ENCODE peak calls at places on chromosomes 12 and 14, in eight cellular contexts. N is CD4-positive, CD25-positive, alpha-beta regulatory T cell; V is T follicular helper cell; Y is HEK293T; B is T-helper 1 cell; K is neuronal stem cell; O is activated naive CD8-positive, alpha-beta T cell treated with anti-CD3 and anti-CD28 coated beads, Interleukin-2, amount 50 U/mL, for 24 hours; J is EL. L is an unnamed sample.

GRCh38 chr14:50399251-50400032 is 2.8 kb upstream of the CDKL1 start:
- DNase-seq in O (no peak), K (no peak), J (peak; percentile 52), V (no peak), B (no peak), Y (no peak), N (no peak), L (peak; percentile 24)

GRCh38 chr12:123260081-123260480 is 11.6 kb downstream of the CDK2AP1 start:
- DNase-seq in J (no peak), K (no peak), B (no peak), N (no peak), Y (no peak), V (no peak), O (no peak), L (no peak)

GRCh38 chr14:81234268-81234667 is 13.5 kb upstream of the GTF2A1 start:
- DNase-seq in B (no peak), Y (no peak), J (peak; percentile 24), V (no peak), N (no peak), K (no peak), O (no peak), L (no peak)

GRCh38 chr14:21352587-21352986 is 31.2 kb downstream of the SUPT16H start:
- DNase-seq in J (no peak), O (no peak), K (no peak), Y (no peak), N (no peak), V (no peak), B (no peak), L (no peak)

GRCh38 chr12:113846275-113846674 is 119.8 kb downstream of the RBM19 start:
- DNase-seq in J (peak; percentile 24), O (no peak), K (no peak), B (no peak), N (no peak), V (no peak), Y (no peak), L (no peak)

GRCh38 chr12:41442905-41443304 is 254.8 kb downstream of the PDZRN4 start:
- DNase-seq in Y (no peak), J (no peak), V (no peak), B (no peak), K (no peak), N (no peak), O (no peak), L (no peak)

GRCh38 chr14:59093889-59094288 is 94.6 kb upstream of the DAAM1 start:
- DNase-seq in Y (no peak), B (no peak), K (no peak), J (no peak), N (no peak), V (no peak), O (no peak), L (no peak)

GRCh38 chr12:94663702-94664101 is 13.3 kb upstream of the TMCC3 start:
- DNase-seq in V (no peak), O (no peak), B (no peak), N (no peak), K (no peak), J (no peak), Y (no peak), L (no peak)

GRCh38 chr12:103505371-103506236 is 9.8 kb upstream of the C12orf42 start:
- DNase-seq in V (no peak), B (no peak), N (no peak), O (peak; percentile 57), J (no peak), K (no peak), Y (no peak), L (no peak)

GRCh38 chr12:121575952-121576615 is 4.7 kb downstream of the KDM2B start:
- DNase-seq in J (no peak), Y (no peak), V (no peak), O (no peak), N (no peak), K (peak; percentile 29), B (no peak), L (no peak)

GRCh38 chr12:111435661-111436201 is 30.0 kb downstream of the SH2B3 start:
- DNase-seq in O (no peak), V (no peak), B (no peak), Y (no peak), J (no peak), K (no peak), N (no peak), L (no peak)

GRCh38 chr12:93571360-93571853 is 1.1 kb upstream of the SOCS2 start:
- DNase-seq in J (peak; percentile 83), V (peak; percentile 42), N (peak; percentile 36), B (peak; percentile 40), K (peak; percentile 65), O (peak; percentile 75), Y (peak; percentile 73), L (peak; percentile 79)

GRCh38 chr12:30732954-30733637 is 21.7 kb downstream of the CAPRIN2 start:
- DNase-seq in N (no peak), B (no peak), Y (no peak), K (no peak), V (no peak), J (no peak), O (no peak), L (no peak)

GRCh38 chr14:28294834-28295440 is 471.6 kb upstream of the FOXG1 start:
- DNase-seq in N (no peak), B (no peak), J (no peak), V (no peak), O (no peak), K (no peak), Y (peak; percentile 47), L (peak; percentile 42)

GRCh38 chr12:76029982-76030377 is 1.6 kb downstream of the PHLDA1 start:
- DNase-seq in K (no peak), V (no peak), O (peak; percentile 29), Y (no peak), N (no peak), J (peak; percentile 51), B (no peak), L (no peak)

GRCh38 chr14:49770212-49770817 is 2.4 kb downstream of the KLHDC2 start:
- DNase-seq in K (no peak), O (no peak), N (no peak), B (no peak), Y (peak; percentile 16), J (peak; percentile 38), V (no peak), L (peak; percentile 70)

GRCh38 chr12:33438025-33438772 is 1.4 kb downstream of the SYT10 start:
- DNase-seq in V (no peak), K (peak; percentile 5), O (no peak), J (no peak), B (no peak), N (no peak), Y (no peak), L (no peak)

GRCh38 chr12:34297126-34297789 is 275.0 kb downstream of the ALG10 start:
- DNase-seq in V (no peak), J (no peak), Y (no peak), B (no peak), O (no peak), K (no peak), N (no peak), L (no peak)

GRCh38 chr14:55146425-55146824 is 17.4 kb downstream of the LGALS3 start:
- DNase-seq in O (no peak), Y (no peak), J (no peak), B (no peak), K (no peak), N (no peak), V (no peak), L (no peak)

GRCh38 chr12:132582582-132583279 is 27.7 kb downstream of the LRCOL1 start:
- DNase-seq in K (no peak), O (no peak), N (no peak), V (no peak), B (no peak), J (no peak), Y (no peak), L (no peak)

L was measured in A549.